ENCODE peak calls at places on chromosomes 7 and 10, in nine cellular contexts. I is cardiac muscle cell, K is breast epithelium, N is sigmoid colon, X is mammary epithelial cell, H is AG04450, W is endothelial cell, A is chondrocyte, R is astrocyte of the spinal cord. D is an unnamed sample.

GRCh38 chr7:30731619-30732018 is 20.3 kb upstream of the INMT start:
- DNase-seq in A (no peak), R (no peak), N (no peak), K (no peak), X (no peak), W (no peak), I (no peak), H (no peak), D (no peak)

GRCh38 chr10:31940839-31941653 is 12.4 kb upstream of the ARHGAP12 start:
- DNase-seq in K (no peak), N (no peak), A (no peak), R (peak; percentile 94), W (no peak), H (peak; percentile 58), X (peak; percentile 98), I (no peak), D (no peak)

GRCh38 chr7:115097175-115097671 is 175.3 kb downstream of the MDFIC start:
- DNase-seq in A (no peak), K (no peak), I (no peak), H (peak; percentile 49), X (peak; percentile 81), N (no peak), W (no peak), R (peak; percentile 86), D (no peak)

GRCh38 chr10:106181491-106181890 is 983.0 kb downstream of the SORCS1 start:
- DNase-seq in W (no peak), X (no peak), I (no peak), R (peak; percentile 3), A (no peak), N (no peak), H (no peak), K (no peak), D (no peak)

GRCh38 chr7:6576024-6576866 is 1.0 kb upstream of the ZDHHC4 start:
- DNase-seq in I (no peak), K (no peak), N (no peak), A (no peak), R (no peak), H (no peak), X (no peak), W (no peak), D (peak; percentile 40)

GRCh38 chr7:137094-137861 is 55.1 kb upstream of the FAM20C start:
- DNase-seq in N (no peak), A (no peak), I (no peak), R (no peak), H (no peak), X (no peak), W (no peak), K (no peak), D (no peak)

GRCh38 chr10:102678842-102679289 is 34.6 kb downstream of the TRIM8 start:
- DNase-seq in A (no peak), R (peak; percentile 56), I (peak; percentile 92), K (peak; percentile 65), N (peak; percentile 69), W (peak; percentile 85), X (peak; percentile 48), H (no peak), D (peak; percentile 42)

GRCh38 chr7:42930889-42931288 is 1.1 kb downstream of the PSMA2 start:
- DNase-seq in H (no peak), I (no peak), A (no peak), R (peak; percentile 5), K (no peak), W (no peak), N (no peak), X (no peak), D (no peak)

DNA sequence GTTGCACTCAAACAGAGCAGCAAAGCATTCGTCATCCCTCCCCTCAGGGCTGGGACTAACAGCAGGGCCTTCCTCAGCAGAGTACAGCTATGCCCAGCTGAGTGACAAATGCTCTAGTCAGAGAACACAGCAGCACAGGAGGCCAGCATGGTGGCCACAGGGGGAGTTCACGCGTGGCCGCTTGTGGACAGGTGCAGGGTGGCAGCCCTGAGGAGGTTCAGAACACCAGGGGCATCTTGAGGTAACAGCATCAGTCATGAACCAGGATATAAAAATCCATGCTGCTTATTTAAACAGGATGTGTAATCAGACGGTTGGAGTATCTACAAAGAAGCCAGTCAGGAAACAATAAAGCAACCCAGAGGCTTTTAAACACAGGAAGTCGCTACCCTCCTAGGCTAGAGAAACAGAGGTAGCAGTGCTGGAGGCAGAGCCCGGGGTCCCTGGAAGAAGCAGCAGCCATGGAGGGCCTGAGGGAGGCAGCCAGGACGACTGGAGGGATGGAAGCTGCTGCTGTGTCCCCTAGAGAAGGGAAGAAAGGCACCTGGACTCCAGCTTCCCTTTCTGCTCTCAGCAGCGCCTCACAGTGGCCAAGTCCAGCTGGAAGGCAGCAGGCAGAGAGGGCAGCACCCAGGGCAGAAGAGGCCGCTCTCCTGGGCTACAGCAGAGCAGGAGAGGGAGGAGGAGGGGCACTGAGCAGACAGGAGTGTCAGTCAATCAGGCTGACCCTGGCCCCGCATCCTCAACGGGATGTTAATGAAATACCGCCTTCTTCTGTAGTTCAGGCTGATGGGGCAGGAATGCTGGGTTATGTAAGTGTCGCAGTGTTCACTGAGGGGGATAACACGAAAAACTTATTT is 70.8 kb upstream of the UCN3 start:
- DNase-seq in H (no peak), R (peak; percentile 23), K (no peak), W (peak; percentile 83), N (no peak), A (no peak), I (peak; percentile 65), X (peak; percentile 32), D (peak; percentile 81)
- TF ChIP-seq CTCF in H (peak; percentile 60), R (peak; percentile 62), K (no peak), W (no peak), N (no peak), A (peak; percentile 62), I (peak; percentile 59), X (peak; percentile 44), D (peak; percentile 60)

DNA sequence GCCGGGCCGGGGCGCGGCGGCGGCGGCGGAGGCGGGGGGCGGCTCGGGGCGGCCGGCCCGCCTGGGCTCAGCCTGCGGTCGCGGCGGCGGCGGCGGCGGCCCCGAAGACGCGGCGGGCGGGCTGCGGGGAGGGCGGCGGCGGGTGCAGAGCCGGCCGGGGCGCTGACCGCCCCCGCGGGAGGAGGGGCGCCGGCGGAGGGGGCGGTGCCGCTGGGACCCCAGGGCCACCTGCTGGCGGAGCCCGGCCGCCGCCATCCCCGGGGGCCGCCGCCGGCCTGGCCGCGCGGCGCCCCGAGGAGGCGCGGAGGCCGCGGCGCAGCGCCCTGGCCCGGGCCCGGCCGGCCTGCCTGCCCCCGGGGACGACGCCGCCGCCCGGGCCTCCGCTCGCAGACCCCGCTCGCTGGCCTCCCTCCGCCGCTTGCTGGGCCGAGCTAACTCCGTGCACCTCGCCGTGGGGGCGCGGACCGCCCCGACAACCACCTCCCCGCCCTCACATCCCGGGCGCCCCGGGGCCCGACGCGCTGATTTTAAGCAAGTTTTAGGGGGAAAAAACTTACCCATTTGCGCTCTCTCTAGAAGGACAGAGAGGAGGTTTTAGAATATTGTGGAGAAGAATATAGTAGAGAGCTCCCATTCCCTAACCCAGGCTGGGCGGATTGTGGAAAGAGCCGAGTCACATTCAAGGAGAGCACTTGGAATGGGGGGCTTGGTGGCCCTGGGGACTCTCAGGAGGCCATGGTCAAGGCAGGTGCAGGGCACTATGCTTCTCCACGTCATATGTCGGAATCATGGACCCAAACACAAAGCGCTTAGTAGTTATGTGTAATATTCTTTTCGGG is at the start of gene BEND7:
- DNase-seq in I (peak; percentile 79), W (peak; percentile 65), X (no peak), N (no peak), A (no peak), R (peak; percentile 11), K (no peak), H (no peak), D (peak; percentile 15)
- TF ChIP-seq CTCF in I (no peak), W (no peak), X (no peak), N (no peak), A (no peak), R (no peak), K (no peak), H (no peak), D (no peak)

GRCh38 chr10:128859738-128860386 is 607.2 kb upstream of the MGMT start:
- DNase-seq in N (no peak), A (no peak), X (no peak), R (no peak), W (peak; percentile 53), I (peak; percentile 15), K (no peak), H (no peak), D (peak; percentile 62)
- TF ChIP-seq CTCF in N (no peak), A (peak; percentile 72), X (peak; percentile 28), R (peak; percentile 21), W (peak; percentile 77), I (peak; percentile 64), K (peak; percentile 15), H (no peak), D (peak; percentile 57)

DNA sequence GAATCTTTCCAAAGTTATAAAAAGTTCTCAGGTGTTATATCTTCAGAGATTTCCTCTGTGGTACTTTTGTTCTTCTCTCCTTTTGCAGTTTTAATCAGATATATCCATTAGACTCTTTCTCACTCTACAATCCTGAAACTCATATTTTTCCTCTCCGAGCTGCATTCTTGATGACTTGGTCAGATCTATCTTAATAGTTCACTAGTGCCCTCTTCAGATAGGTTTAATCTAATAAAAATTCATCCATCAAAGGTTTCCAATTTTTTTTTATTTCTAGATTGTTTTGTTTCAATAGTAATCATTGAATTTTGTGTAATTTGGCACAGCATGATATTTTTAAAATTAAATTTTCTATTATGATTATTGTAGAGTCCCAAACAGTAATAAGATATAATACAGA is 21.8 kb upstream of the DGKB start:
- DNase-seq in R (peak; percentile 10), H (no peak), I (no peak), A (no peak), W (no peak), N (no peak), X (no peak), K (no peak), D (no peak)
- TF ChIP-seq CTCF in R (no peak), H (no peak), I (no peak), A (peak; percentile 80), W (no peak), N (no peak), X (no peak), K (no peak), D (no peak)

GRCh38 chr7:64951250-64951848 is 39.5 kb downstream of the ZNF117 start:
- DNase-seq in A (no peak), H (peak; percentile 1), W (no peak), K (no peak), I (peak; percentile 56), N (no peak), R (peak; percentile 54), X (peak; percentile 34), D (no peak)

GRCh38 chr7:64945776-64946175 is 42.7 kb downstream of the ZNF273 start:
- DNase-seq in X (no peak), I (no peak), A (no peak), K (no peak), H (no peak), R (no peak), W (no peak), N (no peak), D (no peak)

GRCh38 chr7:64947252-64948000 is 43.4 kb downstream of the ZNF117 start:
- DNase-seq in X (no peak), H (no peak), I (peak; percentile 7), K (no peak), A (no peak), N (no peak), W (peak; percentile 28), R (no peak), D (no peak)

GRCh38 chr7:64945481-64945756 is 42.3 kb downstream of the ZNF273 start:
- DNase-seq in N (no peak), K (no peak), X (no peak), A (no peak), H (no peak), R (no peak), I (no peak), W (no peak), D (no peak)

GRCh38 chr7:64946772-64947171 is 43.7 kb downstream of the ZNF273 start:
- DNase-seq in N (no peak), R (no peak), W (peak; percentile 57), H (no peak), X (no peak), K (no peak), A (no peak), I (no peak), D (peak; percentile 53)
- TF ChIP-seq CTCF in N (no peak), R (no peak), W (no peak), H (peak; percentile 30), X (no peak), K (no peak), A (peak; percentile 43), I (peak; percentile 38), D (peak; percentile 29)